ENCODE peak calls at places on chromosomes 16 and 17, in five cellular contexts. D is ascending aorta; F is GM10248; Q is ovary; P is CD8-positive, alpha-beta T cell. L is an unnamed sample.

GRCh38 chr16:78235876-78236275 is 136.4 kb downstream of the WWOX start:
- DNase-seq in D (no peak), F (no peak), Q (no peak), P (no peak), L (no peak)

GRCh38 chr17:64706224-64707076 is 44.3 kb upstream of the SMURF2 start:
- DNase-seq in D (no peak), F (no peak), Q (no peak), P (no peak), L (no peak)

GRCh38 chr17:82571855-82572254 is 52.3 kb downstream of the FOXK2 start:
- DNase-seq in D (no peak), F (no peak), Q (no peak), P (no peak), L (no peak)

GRCh38 chr16:65572156-65572555 is 450.3 kb upstream of the CDH11 start:
- DNase-seq in D (no peak), F (no peak), Q (no peak), P (no peak), L (no peak)

GRCh38 chr17:68539536-68540469 is 27.6 kb downstream of the PRKAR1A start:
- DNase-seq in D (no peak), F (no peak), Q (no peak), P (no peak), L (no peak)

GRCh38 chr17:37081287-37081686 is 132.5 kb downstream of the AATF start:
- DNase-seq in D (no peak), F (no peak), Q (no peak), P (no peak), L (no peak)

GRCh38 chr16:17770104-17770503 is 299.3 kb upstream of the XYLT1 start:
- DNase-seq in D (no peak), F (no peak), Q (no peak), P (no peak), L (no peak)

GRCh38 chr17:72603346-72604242 is 482.8 kb downstream of the SOX9 start:
- DNase-seq in D (no peak), F (no peak), Q (no peak), P (no peak), L (no peak)

GRCh38 chr17:37650419-37651003 is 7.3 kb upstream of the DDX52 start:
- DNase-seq in D (no peak), F (peak), Q (no peak), P (no peak), L (no peak)

GRCh38 chr16:48956620-48957019 is 325.0 kb downstream of the CBLN1 start:
- DNase-seq in D (no peak), F (no peak), Q (no peak), P (no peak), L (no peak)

GRCh38 chr17:75130632-75131277 is 787 bp downstream of the NT5C start:
- DNase-seq in D (no peak), F (peak), Q (peak), P (peak), L (peak)

GRCh38 chr16:49000594-49000993 is 281.0 kb downstream of the CBLN1 start:
- DNase-seq in D (no peak), F (no peak), Q (no peak), P (no peak), L (no peak)

GRCh38 chr17:64340557-64340956 is 50.1 kb downstream of the PECAM1 start:
- DNase-seq in D (peak), F (no peak), Q (no peak), P (no peak), L (no peak)

GRCh38 chr16:68345351-68345810 is 34.6 kb downstream of the PRMT7 start:
- DNase-seq in D (no peak), F (no peak), Q (no peak), P (peak), L (no peak)

GRCh38 chr16:80009971-80010659 is 409.6 kb upstream of the MAF start:
- DNase-seq in D (no peak), F (no peak), Q (no peak), P (no peak), L (no peak)

DNA sequence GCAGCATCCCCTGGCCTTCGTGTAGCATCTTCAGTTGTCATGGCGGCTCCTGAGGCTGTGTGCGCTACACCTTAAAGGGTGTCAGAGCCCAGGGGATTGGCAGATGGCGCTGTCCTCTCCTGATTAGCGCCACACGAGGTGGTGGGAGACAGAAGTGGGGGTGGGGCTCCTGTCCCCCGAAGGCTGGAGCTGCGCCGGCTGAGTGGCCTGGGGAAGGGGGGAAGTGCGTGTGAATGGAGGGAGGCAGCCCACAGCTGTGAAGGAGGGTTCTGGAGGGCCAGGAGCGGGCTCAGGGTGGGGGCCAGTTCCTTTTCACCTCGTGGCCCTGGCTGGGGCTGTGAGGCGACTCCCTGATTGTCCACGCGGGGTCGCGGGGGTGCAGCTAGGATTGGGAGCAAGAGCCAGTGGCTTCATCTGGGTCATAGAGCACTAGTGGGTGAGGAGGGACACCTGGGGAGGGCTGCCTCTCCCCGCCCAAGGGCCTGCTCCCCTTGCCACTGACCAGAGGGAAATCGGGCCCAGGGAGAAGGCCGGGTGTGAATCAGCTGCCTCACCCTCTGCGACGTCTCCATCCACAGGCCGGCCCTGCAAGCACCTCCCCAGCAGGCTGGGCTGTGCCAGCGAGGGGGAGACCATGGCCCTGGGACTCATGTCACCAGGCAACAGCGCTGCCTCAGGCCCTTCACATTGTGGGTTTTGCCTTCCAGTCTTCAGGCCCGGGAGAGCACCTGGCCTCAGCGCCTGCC is 14.1 kb downstream of the BAHCC1 start:
- DNase-seq in D (no peak), F (no peak), Q (no peak), P (no peak), L (no peak)
- TF ChIP-seq CTCF in D (no peak), F (no peak), Q (no peak), P (no peak), L (peak)

GRCh38 chr17:40035162-40035559 is 19.0 kb downstream of the MED24 start:
- DNase-seq in D (no peak), F (no peak), Q (no peak), P (no peak), L (no peak)
- TF ChIP-seq CTCF in D (no peak), F (peak), Q (no peak), P (no peak), L (peak)

GRCh38 chr16:56260378-56260987 is 69.2 kb downstream of the GNAO1 start:
- DNase-seq in D (no peak), F (no peak), Q (no peak), P (no peak), L (no peak)
- TF ChIP-seq CTCF in D (no peak), F (no peak), Q (no peak), P (no peak), L (no peak)

DNA sequence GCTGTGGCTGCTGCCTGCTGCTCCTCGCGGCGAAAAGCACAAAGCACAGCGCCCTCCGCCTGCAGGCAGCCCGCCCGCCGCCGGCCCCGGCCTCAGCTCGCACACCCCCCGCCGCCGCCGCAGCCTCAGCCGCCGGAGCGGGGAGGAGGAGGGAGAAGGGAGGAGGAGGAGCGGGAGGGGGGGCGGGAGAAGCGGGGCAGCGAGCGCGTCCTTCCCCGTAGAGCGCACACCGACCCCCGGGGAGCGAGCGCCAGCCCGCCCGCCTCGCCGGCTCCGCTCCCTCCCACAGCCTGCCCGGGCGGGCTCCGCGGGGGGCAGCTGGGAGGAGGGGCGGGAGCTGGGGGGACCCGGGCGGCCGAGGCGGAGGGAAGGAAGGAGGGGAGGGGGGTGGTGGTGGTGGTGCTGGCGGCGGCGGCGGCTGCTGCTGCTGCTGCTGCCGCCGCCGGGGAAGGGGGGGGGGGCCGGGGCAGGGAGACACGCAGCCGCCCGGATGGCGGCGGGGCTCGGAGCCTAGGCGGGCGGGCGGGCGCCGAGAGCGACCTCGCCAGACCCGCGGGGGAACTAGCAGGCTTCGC is at the start of gene UBTF:
- DNase-seq in D (peak), F (peak), Q (peak), P (peak), L (peak)
- TF ChIP-seq CTCF in D (no peak), F (peak), Q (no peak), P (no peak), L (no peak)

GRCh38 chr17:55582910-55583309 is 71.7 kb upstream of the SMIM36 start:
- DNase-seq in D (no peak), F (no peak), Q (no peak), P (no peak), L (no peak)

GRCh38 chr17:55587608-55588139 is 76.4 kb upstream of the SMIM36 start:
- DNase-seq in D (no peak), F (no peak), Q (no peak), P (no peak), L (no peak)

GRCh38 chr17:55584055-55584685 is 72.9 kb upstream of the SMIM36 start:
- DNase-seq in D (no peak), F (no peak), Q (no peak), P (no peak), L (no peak)

GRCh38 chr17:55584861-55585260 is 73.6 kb upstream of the SMIM36 start:
- DNase-seq in D (no peak), F (no peak), Q (no peak), P (no peak), L (no peak)

GRCh38 chr17:55585629-55586028 is 74.4 kb upstream of the SMIM36 start:
- DNase-seq in D (no peak), F (no peak), Q (no peak), P (no peak), L (no peak)
- TF ChIP-seq CTCF in D (no peak), F (no peak), Q (no peak), P (no peak), L (no peak)

GRCh38 chr16:85126383-85126730 is 14.1 kb upstream of the CIBAR2 start:
- DNase-seq in D (no peak), F (no peak), Q (no peak), P (no peak), L (no peak)

GRCh38 chr16:85128079-85128837 is 16.0 kb upstream of the CIBAR2 start:
- DNase-seq in D (no peak), F (no peak), Q (no peak), P (no peak), L (no peak)

GRCh38 chr16:85124636-85125346 is 12.5 kb upstream of the CIBAR2 start:
- DNase-seq in D (no peak), F (no peak), Q (no peak), P (no peak), L (no peak)

GRCh38 chr16:85125570-85126382 is 13.5 kb upstream of the CIBAR2 start:
- DNase-seq in D (no peak), F (no peak), Q (no peak), P (no peak), L (no peak)

DNA sequence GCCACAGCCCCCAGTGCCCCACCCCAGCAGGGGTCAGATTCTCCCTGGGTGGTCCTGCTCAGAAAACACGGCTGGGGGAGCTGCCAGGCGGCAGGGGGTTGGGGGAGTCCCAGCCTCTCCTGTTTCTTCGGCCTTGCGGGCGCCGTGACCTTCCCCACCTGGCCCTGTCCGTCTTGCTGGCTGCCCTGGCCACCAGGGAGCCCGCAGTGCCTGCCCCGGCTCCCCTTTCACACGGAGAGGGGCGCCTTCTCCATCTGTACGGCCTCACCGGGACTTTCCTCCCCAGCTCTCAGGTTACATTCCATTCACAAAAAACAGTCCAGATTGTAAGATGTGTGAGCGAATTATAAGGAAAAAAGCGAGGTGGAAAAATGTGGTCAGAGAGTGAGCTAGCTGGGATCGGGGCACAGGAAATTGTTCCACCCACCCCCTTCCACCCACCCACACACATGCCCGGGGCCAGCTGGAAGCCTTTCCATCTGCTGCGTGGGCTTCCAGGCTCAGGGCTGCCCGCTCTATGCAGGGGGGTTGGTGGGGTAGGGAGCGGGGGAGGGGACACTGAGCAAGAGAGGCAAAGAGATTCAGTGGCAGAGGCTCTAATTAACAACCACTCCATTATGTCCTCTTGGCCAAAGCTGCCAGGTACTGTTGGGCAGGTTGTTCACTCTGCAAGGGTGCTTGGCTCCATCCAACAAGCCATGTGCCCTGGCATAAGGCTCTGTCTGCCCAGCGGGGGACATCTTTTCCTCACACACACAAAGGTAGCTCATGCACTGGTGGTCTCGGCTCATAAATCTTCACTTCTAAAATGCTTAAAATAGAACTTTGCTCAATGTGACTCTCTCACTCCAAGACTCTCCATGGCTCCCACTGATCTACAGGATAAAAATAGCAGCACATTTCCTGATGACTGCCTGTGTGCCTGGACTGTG is 14.7 kb upstream of the CIBAR2 start:
- DNase-seq in D (peak), F (no peak), Q (peak), P (no peak), L (no peak)
- TF ChIP-seq CTCF in D (no peak), F (no peak), Q (no peak), P (no peak), L (peak)

GRCh38 chr17:80279895-80280294 is 19.2 kb downstream of the RNF213 start:
- DNase-seq in D (no peak), F (no peak), Q (peak), P (no peak), L (no peak)
- TF ChIP-seq CTCF in D (no peak), F (no peak), Q (no peak), P (no peak), L (no peak)

GRCh38 chr17:20998571-20999043 is 44.2 kb downstream of the USP22 start:
- DNase-seq in D (no peak), F (no peak), Q (no peak), P (no peak), L (no peak)

GRCh38 chr17:21001813-21002221 is 41.0 kb downstream of the USP22 start:
- DNase-seq in D (no peak), F (no peak), Q (peak), P (no peak), L (no peak)

GRCh38 chr17:21001111-21001812 is 41.5 kb downstream of the USP22 start:
- DNase-seq in D (no peak), F (no peak), Q (peak), P (no peak), L (no peak)

GRCh38 chr17:20999044-20999573 is 43.7 kb downstream of the USP22 start:
- DNase-seq in D (no peak), F (no peak), Q (peak), P (no peak), L (no peak)

GRCh38 chr17:20999841-21000532 is 42.8 kb downstream of the USP22 start:
- DNase-seq in D (no peak), F (no peak), Q (peak), P (no peak), L (no peak)
- TF ChIP-seq CTCF in D (no peak), F (no peak), Q (no peak), P (no peak), L (no peak)

GRCh38 chr16:15539197-15539596 is 103.8 kb downstream of the MARF1 start:
- DNase-seq in D (no peak), F (no peak), Q (no peak), P (no peak), L (no peak)
- TF ChIP-seq CTCF in D (no peak), F (no peak), Q (no peak), P (no peak), L (no peak)

GRCh38 chr17:8888704-8889302 is 21.3 kb upstream of the PIK3R6 start:
- DNase-seq in D (no peak), F (no peak), Q (no peak), P (no peak), L (no peak)

GRCh38 chr17:8885968-8886674 is 18.6 kb upstream of the PIK3R6 start:
- DNase-seq in D (no peak), F (no peak), Q (no peak), P (no peak), L (no peak)

GRCh38 chr17:8890671-8891070 is 23.2 kb upstream of the PIK3R6 start:
- DNase-seq in D (no peak), F (no peak), Q (no peak), P (no peak), L (no peak)

GRCh38 chr17:8889458-8890210 is 22.2 kb upstream of the PIK3R6 start:
- DNase-seq in D (no peak), F (no peak), Q (no peak), P (no peak), L (no peak)

GRCh38 chr17:8887834-8888703 is 20.6 kb upstream of the PIK3R6 start:
- DNase-seq in D (no peak), F (no peak), Q (peak), P (no peak), L (no peak)
- TF ChIP-seq CTCF in D (no peak), F (no peak), Q (no peak), P (no peak), L (peak)